ENCODE peak calls at places on chromosomes 5 and 9, in seven cellular contexts. One of them, this sample, is unnamed.

GRCh38 chr9:89448381-89448780 is 49.5 kb downstream of the SEMA4D start:
- DNase-seq in mammary epithelial cell: no peak
- DNase-seq in PC-3: no peak
- DNase-seq in body of pancreas: no peak
- DNase-seq in GM12878: no peak
- DNase-seq in tibial nerve: no peak
- DNase-seq in cardiac muscle cell: no peak
- DNase-seq in this sample: no peak

GRCh38 chr5:155616779-155617392 is 603.3 kb downstream of the KIF4B start:
- DNase-seq in mammary epithelial cell: peak; percentile 14
- DNase-seq in PC-3: no peak
- DNase-seq in body of pancreas: peak; percentile 31
- DNase-seq in GM12878: no peak
- DNase-seq in tibial nerve: no peak
- DNase-seq in cardiac muscle cell: peak; percentile 3
- DNase-seq in this sample: peak; percentile 57

GRCh38 chr9:130200038-130200979 is 28.1 kb downstream of the NCS1 start:
- DNase-seq in mammary epithelial cell: no peak
- DNase-seq in PC-3: no peak
- DNase-seq in body of pancreas: no peak
- DNase-seq in GM12878: no peak
- DNase-seq in tibial nerve: no peak
- DNase-seq in cardiac muscle cell: no peak
- DNase-seq in this sample: no peak

GRCh38 chr5:128714551-128714950 is 176.5 kb upstream of the FBN2 start:
- DNase-seq in mammary epithelial cell: no peak
- DNase-seq in PC-3: no peak
- DNase-seq in body of pancreas: no peak
- DNase-seq in GM12878: no peak
- DNase-seq in tibial nerve: no peak
- DNase-seq in cardiac muscle cell: no peak
- DNase-seq in this sample: no peak

GRCh38 chr9:89153618-89154017 is 25.0 kb downstream of the SHC3 start:
- DNase-seq in mammary epithelial cell: peak; percentile 90
- DNase-seq in PC-3: peak; percentile 81
- DNase-seq in body of pancreas: no peak
- DNase-seq in GM12878: no peak
- DNase-seq in tibial nerve: no peak
- DNase-seq in cardiac muscle cell: peak; percentile 61
- DNase-seq in this sample: no peak

GRCh38 chr9:134602547-134603362 is 38.8 kb upstream of the COL5A1 start:
- DNase-seq in mammary epithelial cell: peak; percentile 69
- DNase-seq in PC-3: peak; percentile 86
- DNase-seq in body of pancreas: peak; percentile 26
- DNase-seq in GM12878: no peak
- DNase-seq in tibial nerve: no peak
- DNase-seq in cardiac muscle cell: peak; percentile 99
- DNase-seq in this sample: no peak

GRCh38 chr9:109845178-109845577 is 65.2 kb downstream of the PALM2AKAP2 start:
- DNase-seq in mammary epithelial cell: no peak
- DNase-seq in PC-3: no peak
- DNase-seq in body of pancreas: no peak
- DNase-seq in GM12878: no peak
- DNase-seq in tibial nerve: no peak
- DNase-seq in cardiac muscle cell: no peak
- DNase-seq in this sample: no peak

GRCh38 chr9:120914410-120914809 is 12.2 kb downstream of the TRAF1 start:
- DNase-seq in mammary epithelial cell: no peak
- DNase-seq in PC-3: no peak
- DNase-seq in body of pancreas: no peak
- DNase-seq in GM12878: no peak
- DNase-seq in tibial nerve: no peak
- DNase-seq in cardiac muscle cell: no peak
- DNase-seq in this sample: no peak

GRCh38 chr5:158058208-158058607 is 199.3 kb upstream of the CLINT1 start:
- DNase-seq in mammary epithelial cell: peak; percentile 53
- DNase-seq in PC-3: peak; percentile 75
- DNase-seq in body of pancreas: no peak
- DNase-seq in GM12878: no peak
- DNase-seq in tibial nerve: no peak
- DNase-seq in cardiac muscle cell: no peak
- DNase-seq in this sample: no peak

GRCh38 chr5:88948746-88949600 is 66.0 kb upstream of the MEF2C start:
- DNase-seq in mammary epithelial cell: no peak
- DNase-seq in PC-3: no peak
- DNase-seq in body of pancreas: no peak
- DNase-seq in GM12878: no peak
- DNase-seq in tibial nerve: no peak
- DNase-seq in cardiac muscle cell: no peak
- DNase-seq in this sample: no peak

GRCh38 chr5:169980418-169981053 is at the start of gene INSYN2B:
- DNase-seq in mammary epithelial cell: peak; percentile 83
- DNase-seq in PC-3: peak; percentile 88
- DNase-seq in body of pancreas: peak; percentile 74
- DNase-seq in GM12878: no peak
- DNase-seq in tibial nerve: peak; percentile 16
- DNase-seq in cardiac muscle cell: peak; percentile 91
- DNase-seq in this sample: peak; percentile 82

GRCh38 chr5:119019431-119020348 is 31.3 kb upstream of the DTWD2 start:
- DNase-seq in mammary epithelial cell: no peak
- DNase-seq in PC-3: no peak
- DNase-seq in body of pancreas: no peak
- DNase-seq in GM12878: no peak
- DNase-seq in tibial nerve: no peak
- DNase-seq in cardiac muscle cell: no peak
- DNase-seq in this sample: no peak

GRCh38 chr5:113031557-113031956 is 55.0 kb downstream of the DCP2 start:
- DNase-seq in mammary epithelial cell: no peak
- DNase-seq in PC-3: no peak
- DNase-seq in body of pancreas: no peak
- DNase-seq in GM12878: no peak
- DNase-seq in tibial nerve: no peak
- DNase-seq in cardiac muscle cell: no peak
- DNase-seq in this sample: no peak

GRCh38 chr9:126554292-126554691 is 59.4 kb upstream of the LMX1B start:
- DNase-seq in mammary epithelial cell: no peak
- DNase-seq in PC-3: no peak
- DNase-seq in body of pancreas: no peak
- DNase-seq in GM12878: no peak
- DNase-seq in tibial nerve: no peak
- DNase-seq in cardiac muscle cell: no peak
- DNase-seq in this sample: no peak

GRCh38 chr9:114930063-114930812 is at the start of gene TNFSF8:
- DNase-seq in mammary epithelial cell: no peak
- DNase-seq in PC-3: no peak
- DNase-seq in body of pancreas: no peak
- DNase-seq in GM12878: no peak
- DNase-seq in tibial nerve: no peak
- DNase-seq in cardiac muscle cell: no peak
- DNase-seq in this sample: no peak

GRCh38 chr5:120139039-120139438 is 325.1 kb upstream of the PRR16 start:
- DNase-seq in mammary epithelial cell: peak; percentile 94
- DNase-seq in PC-3: peak; percentile 85
- DNase-seq in body of pancreas: no peak
- DNase-seq in GM12878: no peak
- DNase-seq in tibial nerve: no peak
- DNase-seq in cardiac muscle cell: peak; percentile 98
- DNase-seq in this sample: no peak

GRCh38 chr9:100355561-100355960 is 2.8 kb upstream of the TEX10 start:
- DNase-seq in mammary epithelial cell: no peak
- DNase-seq in PC-3: no peak
- DNase-seq in body of pancreas: no peak
- DNase-seq in GM12878: no peak
- DNase-seq in tibial nerve: no peak
- DNase-seq in cardiac muscle cell: no peak
- DNase-seq in this sample: no peak

GRCh38 chr5:134511796-134512660 is 13.4 kb upstream of the JADE2 start:
- DNase-seq in mammary epithelial cell: peak; percentile 35
- DNase-seq in PC-3: peak; percentile 53
- DNase-seq in body of pancreas: peak; percentile 88
- DNase-seq in GM12878: no peak
- DNase-seq in tibial nerve: peak; percentile 69
- DNase-seq in cardiac muscle cell: peak; percentile 88
- DNase-seq in this sample: no peak

GRCh38 chr9:93086445-93087224 is 9.4 kb upstream of the CARD19 start:
- DNase-seq in mammary epithelial cell: no peak
- DNase-seq in PC-3: no peak
- DNase-seq in body of pancreas: no peak
- DNase-seq in GM12878: no peak
- DNase-seq in tibial nerve: no peak
- DNase-seq in cardiac muscle cell: no peak
- DNase-seq in this sample: no peak

DNA sequence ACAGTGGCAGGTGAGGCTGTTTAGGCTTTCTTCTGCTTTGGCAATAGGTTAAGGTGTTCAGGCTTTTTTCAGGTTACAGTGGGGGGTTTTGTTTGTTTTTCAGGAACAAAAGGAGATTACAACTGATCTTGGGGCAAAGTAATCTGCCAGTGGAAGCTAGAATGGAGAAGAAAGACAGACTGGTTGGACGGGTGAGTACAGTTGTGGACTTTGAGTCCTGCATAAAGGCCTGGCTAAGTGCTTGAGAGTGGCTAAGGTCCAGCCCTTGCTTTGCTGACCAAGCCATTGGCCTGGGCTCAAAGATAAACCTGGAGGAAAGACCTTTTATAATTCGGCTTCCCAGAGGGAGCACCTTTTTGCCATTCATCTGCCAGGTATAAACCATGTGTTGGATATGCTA is 63.1 kb downstream of the MTMR12 start:
- DNase-seq in mammary epithelial cell: no peak
- DNase-seq in PC-3: no peak
- DNase-seq in body of pancreas: peak; percentile 85
- DNase-seq in GM12878: no peak
- DNase-seq in tibial nerve: no peak
- DNase-seq in cardiac muscle cell: no peak
- DNase-seq in this sample: no peak
- H3K36me3 ChIP-seq in mammary epithelial cell: peaks cover 12% of the 10 kb centered on the region
- H3K36me3 ChIP-seq in PC-3: peaks cover 19% of the 10 kb centered on the region
- H3K36me3 ChIP-seq in body of pancreas: peaks cover 25% of the 10 kb centered on the region
- H3K36me3 ChIP-seq in GM12878: peaks cover 3% of the 10 kb centered on the region
- H3K36me3 ChIP-seq in tibial nerve: no peaks in the 10 kb centered on the region
- H3K36me3 ChIP-seq in cardiac muscle cell: peaks cover 40% of the 10 kb centered on the region
- H3K36me3 ChIP-seq in this sample: peaks cover 22% of the 10 kb centered on the region

GRCh38 chr5:95883185-95884020 is 60.9 kb upstream of the GLRX start:
- DNase-seq in mammary epithelial cell: peak; percentile 61
- DNase-seq in PC-3: no peak
- DNase-seq in body of pancreas: no peak
- DNase-seq in GM12878: peak; percentile 48
- DNase-seq in tibial nerve: no peak
- DNase-seq in cardiac muscle cell: no peak
- DNase-seq in this sample: no peak

GRCh38 chr5:95884021-95884333 is 61.5 kb upstream of the GLRX start:
- DNase-seq in mammary epithelial cell: peak; percentile 56
- DNase-seq in PC-3: peak; percentile 52
- DNase-seq in body of pancreas: no peak
- DNase-seq in GM12878: no peak
- DNase-seq in tibial nerve: no peak
- DNase-seq in cardiac muscle cell: peak; percentile 64
- DNase-seq in this sample: no peak

GRCh38 chr5:95887977-95888376 is 65.5 kb upstream of the GLRX start:
- DNase-seq in mammary epithelial cell: no peak
- DNase-seq in PC-3: no peak
- DNase-seq in body of pancreas: peak; percentile 28
- DNase-seq in GM12878: no peak
- DNase-seq in tibial nerve: no peak
- DNase-seq in cardiac muscle cell: no peak
- DNase-seq in this sample: no peak

GRCh38 chr5:95884511-95884910 is 62.0 kb upstream of the GLRX start:
- DNase-seq in mammary epithelial cell: no peak
- DNase-seq in PC-3: no peak
- DNase-seq in body of pancreas: no peak
- DNase-seq in GM12878: no peak
- DNase-seq in tibial nerve: no peak
- DNase-seq in cardiac muscle cell: no peak
- DNase-seq in this sample: no peak

DNA sequence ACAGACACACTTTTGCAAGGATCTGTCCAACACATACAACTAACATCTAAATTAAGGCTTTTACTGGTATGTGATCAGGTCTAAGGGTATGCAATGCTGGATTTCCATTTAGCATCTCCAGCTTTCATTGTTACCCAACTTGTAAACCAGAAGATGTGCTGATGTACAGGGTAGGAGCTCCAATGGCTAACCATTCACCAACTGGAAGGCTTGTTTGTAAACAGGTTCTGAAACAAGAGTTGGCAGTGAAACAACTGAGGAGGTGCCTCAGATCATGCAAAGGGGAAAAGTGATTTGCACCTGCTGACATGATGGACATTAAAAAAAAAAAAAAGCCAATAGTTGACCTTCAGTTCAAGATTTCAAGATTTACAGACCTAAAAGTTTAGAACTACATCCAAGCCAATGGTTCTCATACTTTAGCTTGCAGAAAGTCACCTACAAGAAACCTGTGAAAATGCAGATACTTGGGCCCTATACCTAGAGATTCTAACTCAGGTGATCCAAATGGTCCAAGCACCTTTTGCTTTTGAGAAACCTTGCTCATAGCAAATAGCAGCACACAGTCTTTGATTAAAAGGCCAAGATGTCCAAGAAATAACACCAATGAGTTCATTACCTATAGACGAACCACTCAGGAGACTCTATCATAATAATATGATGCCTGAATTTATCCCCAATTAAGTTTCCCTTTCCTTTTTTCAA is 64.0 kb upstream of the GLRX start:
- DNase-seq in mammary epithelial cell: no peak
- DNase-seq in PC-3: no peak
- DNase-seq in body of pancreas: no peak
- DNase-seq in GM12878: no peak
- DNase-seq in tibial nerve: no peak
- DNase-seq in cardiac muscle cell: no peak
- DNase-seq in this sample: no peak
- H3K9me3 ChIP-seq in mammary epithelial cell: no peaks in the 10 kb centered on the region
- H3K9me3 ChIP-seq in PC-3: no peaks in the 10 kb centered on the region
- H3K9me3 ChIP-seq in body of pancreas: no peaks in the 10 kb centered on the region
- H3K9me3 ChIP-seq in GM12878: no peaks in the 10 kb centered on the region
- H3K9me3 ChIP-seq in tibial nerve: no peaks in the 10 kb centered on the region
- H3K9me3 ChIP-seq in cardiac muscle cell: no peaks in the 10 kb centered on the region
- H3K9me3 ChIP-seq in this sample: no peaks in the 10 kb centered on the region

GRCh38 chr5:10844016-10844415 is 83.0 kb upstream of the DAP start:
- DNase-seq in mammary epithelial cell: no peak
- DNase-seq in PC-3: no peak
- DNase-seq in body of pancreas: no peak
- DNase-seq in GM12878: no peak
- DNase-seq in tibial nerve: no peak
- DNase-seq in cardiac muscle cell: no peak
- DNase-seq in this sample: no peak
- H3K4me1 ChIP-seq in mammary epithelial cell: no peaks in the 10 kb centered on the region
- H3K4me1 ChIP-seq in PC-3: no peaks in the 10 kb centered on the region
- H3K4me1 ChIP-seq in body of pancreas: no peaks in the 10 kb centered on the region
- H3K4me1 ChIP-seq in GM12878: no peaks in the 10 kb centered on the region
- H3K4me1 ChIP-seq in tibial nerve: no peaks in the 10 kb centered on the region
- H3K4me1 ChIP-seq in cardiac muscle cell: no peaks in the 10 kb centered on the region
- H3K4me1 ChIP-seq in this sample: no peaks in the 10 kb centered on the region

DNA sequence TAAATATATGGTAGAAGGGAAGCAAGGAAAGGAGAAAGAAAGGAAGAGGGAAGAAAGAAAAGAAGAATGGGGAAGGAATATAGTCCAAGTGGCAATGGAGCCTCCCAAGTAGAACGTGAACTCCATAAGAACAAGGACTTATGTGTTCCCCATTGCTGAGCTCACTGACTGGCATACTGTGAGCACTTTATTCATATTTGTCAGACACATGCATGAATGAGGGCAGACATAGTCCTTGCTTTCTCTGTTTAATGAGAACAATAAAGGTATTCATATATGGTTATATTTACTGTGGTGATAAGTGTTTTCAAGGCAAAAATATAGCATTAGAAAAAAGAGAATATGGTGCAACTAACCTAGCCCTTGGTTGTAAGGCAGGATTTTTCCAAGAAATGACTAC is 23.6 kb upstream of the HMHB1 start:
- DNase-seq in mammary epithelial cell: no peak
- DNase-seq in PC-3: no peak
- DNase-seq in body of pancreas: no peak
- DNase-seq in GM12878: no peak
- DNase-seq in tibial nerve: no peak
- DNase-seq in cardiac muscle cell: no peak
- DNase-seq in this sample: no peak
- H3K36me3 ChIP-seq in mammary epithelial cell: no peaks in the 10 kb centered on the region
- H3K36me3 ChIP-seq in PC-3: no peaks in the 10 kb centered on the region
- H3K36me3 ChIP-seq in body of pancreas: no peaks in the 10 kb centered on the region
- H3K36me3 ChIP-seq in GM12878: no peaks in the 10 kb centered on the region
- H3K36me3 ChIP-seq in tibial nerve: no peaks in the 10 kb centered on the region
- H3K36me3 ChIP-seq in cardiac muscle cell: no peaks in the 10 kb centered on the region
- H3K36me3 ChIP-seq in this sample: no peaks in the 10 kb centered on the region

This sample was measured in iPS DF 6.9.